ENCODE peak calls at places on chromosomes 7 and 10, in eight cellular contexts. W is left lung, R is fibroblast of the conjunctiva, G is COR-L47, B is T follicular helper cell, N is sciatic nerve, P is GM12865, U is NCI-H1092. S is an unnamed sample.

GRCh38 chr7:4261038-4261960 is 420.8 kb upstream of the FOXK1 start:
- DNase-seq in R (no peak), U (peak), W (no peak), B (no peak), P (no peak), G (peak), N (no peak), S (no peak)

GRCh38 chr10:23331567-23332290 is 12.9 kb downstream of the C10orf67 start:
- DNase-seq in W (no peak), P (no peak), N (no peak), G (no peak), R (peak), U (no peak), B (no peak), S (no peak)

GRCh38 chr7:26065652-26066051 is 86.3 kb upstream of the NFE2L3 start:
- DNase-seq in W (no peak), B (no peak), P (no peak), G (no peak), N (no peak), R (no peak), U (no peak), S (no peak)

GRCh38 chr7:151759591-151760042 is 117.3 kb downstream of the PRKAG2 start:
- DNase-seq in G (peak), U (peak), P (peak), B (peak), N (no peak), W (peak), R (peak), S (peak)

GRCh38 chr10:71963756-71964668 is at the start of gene CHST3:
- DNase-seq in P (peak), N (peak), W (peak), R (no peak), G (no peak), U (no peak), B (no peak), S (peak)

GRCh38 chr7:20862554-20862953 is 75.9 kb upstream of the SP8 start:
- DNase-seq in G (no peak), P (no peak), B (no peak), W (no peak), U (no peak), R (no peak), N (no peak), S (no peak)

GRCh38 chr10:86931872-86932271 is 25.5 kb downstream of the MMRN2 start:
- DNase-seq in W (no peak), G (no peak), B (no peak), P (no peak), N (no peak), R (peak), U (no peak), S (no peak)

GRCh38 chr7:16754869-16755317 is 1.3 kb downstream of the TSPAN13 start:
- DNase-seq in G (no peak), U (no peak), P (no peak), R (no peak), W (no peak), N (no peak), B (no peak), S (no peak)

GRCh38 chr7:157404845-157405481 is 68.2 kb downstream of the DNAJB6 start:
- DNase-seq in R (peak), P (no peak), N (no peak), B (no peak), G (no peak), U (no peak), W (no peak), S (no peak)

GRCh38 chr7:54109501-54109900 is 432.7 kb upstream of the VSTM2A start:
- DNase-seq in W (no peak), G (no peak), R (no peak), U (no peak), N (no peak), B (no peak), P (no peak), S (no peak)

GRCh38 chr10:119415121-119415520 is 127.4 kb downstream of the RGS10 start:
- DNase-seq in G (no peak), U (no peak), W (no peak), B (no peak), N (no peak), R (no peak), P (no peak), S (no peak)

GRCh38 chr10:32161586-32161985 is 105.4 kb upstream of the KIF5B start:
- DNase-seq in N (no peak), W (no peak), B (no peak), P (no peak), R (no peak), U (no peak), G (no peak), S (no peak)

S was measured in GM13976.